ENCODE peak calls at places on chromosome 15, in six cellular contexts. Y is B cell, Z is cardiac muscle cell, R is right atrium auricular region, A is D721Med, C is osteoblast. P is an unnamed sample.

GRCh38 chr15:25739687-25740121 is 123.4 kb downstream of the ATP10A start:
- DNase-seq in R (no peak), C (peak), Z (peak), A (no peak), Y (no peak), P (no peak)

GRCh38 chr15:73560501-73561117 is 72.6 kb downstream of the NPTN start:
- DNase-seq in Y (no peak), R (no peak), A (no peak), Z (peak), C (no peak), P (no peak)

GRCh38 chr15:48625126-48625525 is 20.4 kb downstream of the FBN1 start:
- DNase-seq in A (no peak), Y (no peak), R (no peak), Z (no peak), C (no peak), P (no peak)

GRCh38 chr15:74793135-74794028 is 11.5 kb downstream of the CSK start:
- DNase-seq in Z (no peak), R (no peak), A (no peak), Y (peak), C (peak), P (no peak)

GRCh38 chr15:76973362-76973743 is 21.6 kb upstream of the PSTPIP1 start:
- DNase-seq in Y (peak), Z (peak), R (no peak), A (no peak), C (no peak), P (no peak)

GRCh38 chr15:35692256-35692867 is 146.4 kb upstream of the DPH6 start:
- DNase-seq in Z (no peak), Y (no peak), R (no peak), C (no peak), A (no peak), P (no peak)

GRCh38 chr15:22918056-22918455 is 62.1 kb downstream of the CYFIP1 start:
- DNase-seq in A (no peak), R (no peak), Y (no peak), Z (no peak), C (peak), P (no peak)

GRCh38 chr15:48981941-48982340 is 18.2 kb upstream of the SHC4 start:
- DNase-seq in Y (no peak), Z (no peak), A (no peak), C (no peak), R (no peak), P (no peak)

GRCh38 chr15:35545825-35546580 is at the start of gene DPH6:
- DNase-seq in Z (peak), A (peak), Y (peak), R (peak), C (peak), P (peak)

GRCh38 chr15:54515664-54516582 is 537.7 kb downstream of the UNC13C start:
- DNase-seq in A (no peak), Y (no peak), R (no peak), Z (no peak), C (no peak), P (no peak)

DNA sequence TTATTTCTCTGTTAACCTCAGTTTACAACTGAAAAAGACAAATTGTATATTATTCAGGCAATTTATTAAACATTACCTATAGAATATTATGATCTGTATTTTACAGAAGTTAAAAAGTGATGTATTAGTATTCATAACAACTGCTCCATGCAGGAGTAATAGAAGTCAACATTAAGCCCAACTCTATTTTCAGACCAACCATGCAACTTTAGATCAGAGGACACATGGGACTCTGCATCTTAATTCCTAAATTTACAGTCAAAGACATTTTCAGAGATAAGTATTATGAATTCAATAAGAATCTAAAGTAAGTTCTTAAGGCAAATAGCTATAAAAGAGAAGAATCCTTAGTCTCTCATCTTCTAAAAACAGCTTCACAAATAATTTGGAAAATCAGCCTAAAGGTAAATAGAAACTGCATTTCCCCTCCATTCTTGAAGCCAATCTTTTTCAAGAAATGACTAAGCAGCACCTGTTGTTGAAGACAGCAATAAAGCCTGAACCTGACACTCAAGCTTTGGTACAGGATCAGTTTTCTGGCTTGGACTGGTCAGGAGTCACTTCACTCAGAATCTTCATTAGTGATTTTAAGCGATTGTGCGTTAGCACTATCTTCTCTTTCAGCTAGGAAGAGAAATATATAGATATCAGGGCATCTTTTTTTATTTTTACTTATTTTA is 23.0 kb downstream of the OIP5 start:
- DNase-seq in Z (no peak), R (no peak), Y (no peak), C (no peak), A (no peak), P (no peak)
- TF ChIP-seq CTCF in Z (no peak), R (no peak), Y (no peak), C (no peak), A (no peak), P (no peak)

DNA sequence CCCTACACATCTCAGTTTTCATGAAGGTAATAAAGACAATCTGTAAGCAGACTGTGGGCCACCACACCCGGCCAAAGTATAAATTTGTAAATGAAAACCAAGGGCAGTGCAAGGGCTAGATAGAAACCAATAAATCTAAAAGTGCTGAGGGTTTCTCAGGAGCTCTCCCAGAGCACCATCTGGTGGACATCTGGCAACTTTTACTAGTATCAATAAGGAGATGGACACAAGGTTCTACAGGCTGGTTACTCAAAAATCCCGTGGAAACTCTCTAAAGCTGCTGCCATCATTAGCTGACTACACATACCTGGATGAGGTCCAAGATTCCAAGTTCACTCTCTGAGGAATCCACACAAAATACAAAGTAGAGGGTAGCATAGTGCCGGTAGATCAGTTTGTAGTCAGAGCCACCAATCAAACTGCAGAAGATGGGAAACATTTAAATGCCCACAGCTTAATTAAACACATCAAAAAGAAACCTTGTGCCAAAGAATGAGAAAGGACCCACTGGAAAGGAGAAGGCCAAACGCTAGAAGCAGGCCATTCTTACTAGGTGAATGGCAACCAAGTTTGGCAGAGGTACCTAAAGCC is 5.5 kb downstream of the AP3S2 start:
- DNase-seq in Z (peak), Y (no peak), C (peak), R (no peak), A (no peak), P (no peak)
- TF ChIP-seq CTCF in Z (peak), Y (no peak), C (peak), R (no peak), A (peak), P (peak)

DNA sequence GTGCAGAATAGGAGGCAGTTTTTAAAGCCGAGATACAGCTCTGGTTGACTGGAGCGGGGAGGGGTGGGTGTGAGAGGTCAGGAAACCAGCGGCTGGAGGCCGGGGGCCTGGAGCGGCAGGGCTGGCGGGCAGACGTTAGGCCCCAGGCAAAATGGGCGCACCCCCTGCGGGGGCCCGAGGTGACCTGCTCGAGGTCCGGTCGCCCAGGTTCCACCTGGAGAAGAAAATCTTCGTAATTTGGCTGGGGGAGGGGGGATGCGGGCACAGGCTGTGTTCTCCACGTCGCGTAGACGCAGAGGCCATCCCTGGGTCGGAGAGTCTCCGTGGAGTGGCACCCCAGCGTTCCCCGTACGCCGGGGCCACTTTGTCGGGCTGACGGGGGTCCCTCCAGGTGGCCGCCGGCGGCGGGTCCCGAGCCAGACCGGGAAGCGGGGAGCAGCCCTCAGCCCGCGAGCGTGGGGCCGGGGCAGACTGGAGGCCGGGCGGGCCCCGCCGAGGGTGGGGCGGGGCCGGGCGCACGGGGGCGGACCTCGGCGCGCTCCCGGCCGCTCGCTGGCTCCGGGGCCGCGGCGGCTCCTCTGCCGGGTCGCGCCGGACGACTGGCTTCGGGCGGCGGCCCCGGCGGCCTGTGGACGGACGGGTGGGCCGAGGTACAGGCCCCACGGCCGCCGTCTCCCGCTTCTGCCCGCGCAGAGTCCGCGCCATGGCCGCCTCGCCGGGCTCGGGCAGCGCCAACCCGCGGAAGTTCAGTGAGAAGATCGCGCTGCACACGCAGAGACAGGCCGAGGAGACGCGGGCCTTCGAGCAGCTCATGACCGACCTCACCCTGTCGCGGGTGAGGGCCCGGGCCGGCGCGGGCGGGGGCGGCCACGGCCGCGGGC is at the start of gene CRTC3:
- DNase-seq in A (peak), Z (peak), Y (peak), C (peak), R (no peak), P (peak)
- TF ChIP-seq CTCF in A (peak), Z (peak), Y (no peak), C (no peak), R (no peak), P (no peak)

GRCh38 chr15:84598250-84598649 is 2.6 kb upstream of the ZSCAN2 start:
- DNase-seq in Z (no peak), Y (peak), A (no peak), R (no peak), C (no peak), P (peak)
- TF ChIP-seq CTCF in Z (no peak), Y (no peak), A (no peak), R (no peak), C (no peak), P (no peak)

GRCh38 chr15:101540480-101541239 is 51.2 kb upstream of the PCSK6 start:
- DNase-seq in R (no peak), Z (peak), C (peak), Y (no peak), A (no peak), P (no peak)
- TF ChIP-seq CTCF in R (peak), Z (no peak), C (peak), Y (no peak), A (no peak), P (no peak)

GRCh38 chr15:85543741-85544155 is 163.3 kb downstream of the AKAP13 start:
- DNase-seq in Z (no peak), Y (no peak), C (no peak), R (peak), A (no peak), P (peak)
- TF ChIP-seq CTCF in Z (no peak), Y (no peak), C (no peak), R (peak), A (no peak), P (peak)

DNA sequence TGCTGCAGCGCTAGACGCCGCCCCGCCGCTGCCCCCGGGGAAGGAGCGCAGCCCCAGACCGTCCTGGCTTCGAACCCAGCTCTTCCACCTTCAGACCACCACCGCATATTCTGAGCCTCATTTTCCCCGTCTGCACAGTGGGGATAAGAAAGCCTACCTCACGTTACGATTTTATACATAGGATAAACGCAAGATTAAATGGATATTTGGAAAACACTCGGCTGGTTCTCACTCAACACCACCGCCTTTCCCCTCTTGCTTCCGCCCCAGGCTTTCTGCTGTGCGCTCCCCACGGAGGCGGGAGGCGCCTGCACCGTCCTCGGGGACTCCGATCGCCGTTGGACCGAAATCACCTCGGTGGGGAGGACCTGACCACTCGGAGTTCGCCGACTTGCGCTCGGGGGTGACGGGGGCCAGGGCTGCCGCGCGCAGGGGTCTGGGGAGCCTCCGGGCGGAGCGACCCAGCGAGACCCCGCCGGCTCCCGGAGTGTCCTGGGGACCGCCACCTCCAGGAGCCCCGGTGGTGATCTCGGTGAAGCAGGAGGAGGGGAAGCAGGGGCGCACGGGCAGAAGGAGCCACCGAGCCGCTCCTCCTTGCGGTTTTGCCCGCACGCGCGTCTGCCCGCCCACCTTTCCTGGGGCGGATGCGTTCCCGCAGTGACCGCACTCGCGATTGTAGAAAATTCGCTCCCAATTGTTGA is 4.0 kb downstream of the FBXL22 start:
- DNase-seq in Y (peak), R (no peak), A (no peak), C (peak), Z (peak), P (no peak)
- TF ChIP-seq CTCF in Y (no peak), R (no peak), A (no peak), C (no peak), Z (no peak), P (no peak)

GRCh38 chr15:90103669-90104329 is 1.5 kb upstream of the IDH2 start:
- DNase-seq in C (peak), Z (peak), Y (no peak), A (no peak), R (no peak), P (no peak)

GRCh38 chr15:90101969-90102890 is at the start of gene IDH2:
- DNase-seq in Y (peak), R (no peak), C (peak), Z (peak), A (peak), P (peak)

GRCh38 chr15:90099072-90099867 is 3.0 kb downstream of the IDH2 start:
- DNase-seq in R (no peak), Y (no peak), Z (no peak), C (peak), A (no peak), P (no peak)

GRCh38 chr15:90099868-90100854 is 2.1 kb downstream of the IDH2 start:
- DNase-seq in Y (no peak), R (no peak), C (peak), Z (no peak), A (no peak), P (no peak)

DNA sequence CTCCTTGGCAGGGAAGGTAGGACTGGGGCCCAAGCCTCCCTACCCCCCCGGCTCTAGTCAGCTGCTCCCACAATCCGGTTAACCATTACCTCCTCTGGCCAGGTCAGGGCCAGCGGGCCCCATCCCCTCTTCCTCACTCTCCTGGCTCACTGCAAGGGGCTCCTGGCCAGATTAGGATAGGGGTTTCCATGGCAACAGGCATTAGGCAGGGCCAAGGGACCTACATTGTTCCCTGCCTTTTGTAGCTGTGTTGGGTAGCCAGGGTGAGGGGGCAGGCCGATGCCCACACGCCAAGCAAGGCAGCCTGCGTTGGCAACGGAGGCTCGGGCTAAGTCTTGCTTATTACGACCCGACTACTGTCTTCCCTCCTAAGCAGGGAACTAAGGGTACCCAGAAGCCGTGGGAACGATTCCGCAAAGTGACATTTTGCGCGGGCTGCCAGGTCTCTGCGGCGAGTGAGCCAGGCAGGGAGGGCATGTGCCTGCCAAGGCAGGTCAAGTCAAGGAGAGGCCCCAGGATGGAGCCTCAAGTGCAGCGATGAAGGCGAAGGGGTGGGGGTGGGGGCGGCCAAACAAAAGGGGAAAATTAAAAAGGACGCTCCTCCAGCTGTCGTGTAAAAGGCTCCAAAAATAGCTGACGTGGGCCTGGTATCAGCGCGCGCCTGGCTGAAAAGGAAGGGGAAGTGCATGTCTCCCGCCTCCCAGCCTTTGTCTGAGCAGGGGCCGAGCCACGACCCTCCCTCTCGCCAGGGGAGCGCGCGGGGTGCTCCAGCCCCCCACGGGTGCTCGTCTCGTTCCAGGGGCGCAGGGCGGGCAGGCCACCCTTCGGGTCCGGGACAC is 919 bp downstream of the IDH2 start:
- DNase-seq in Z (peak), Y (peak), C (peak), R (no peak), A (no peak), P (no peak)
- TF ChIP-seq CTCF in Z (no peak), Y (no peak), C (no peak), R (no peak), A (no peak), P (no peak)

GRCh38 chr15:42800731-42801474 is 64.0 kb upstream of the CDAN1 start:
- DNase-seq in C (no peak), R (no peak), Y (no peak), A (no peak), Z (peak), P (no peak)
- TF ChIP-seq CTCF in C (peak), R (peak), Y (no peak), A (peak), Z (no peak), P (peak)

P was measured in CD14-positive monocyte.